ENCODE peak calls at places on chromosome 21, in five cellular contexts. R is OCI-LY7, X is Karpas-422, Q is hepatocyte, G is PC-3. P is an unnamed sample. For H3K9me3, the result is how much of the 10 kb centered on the place peaks cover.

GRCh38 chr21:35349378-35350080 is 300.4 kb upstream of the RUNX1 start:
- DNase-seq in R (no peak), X (no peak), Q (no peak), G (no peak), P (no peak)

GRCh38 chr21:17391811-17392340 is 121.0 kb upstream of the CXADR start:
- DNase-seq in R (no peak), X (no peak), Q (no peak), G (peak), P (no peak)

GRCh38 chr21:29299046-29299905 is 554 bp downstream of the BACH1 start:
- DNase-seq in R (peak), X (peak), Q (peak), G (peak), P (peak)

GRCh38 chr21:35204850-35205564 is 155.9 kb upstream of the RUNX1 start:
- DNase-seq in R (peak), X (peak), Q (peak), G (no peak), P (no peak)

GRCh38 chr21:37198989-37199924 is 67.9 kb downstream of the VPS26C start:
- DNase-seq in R (no peak), X (no peak), Q (no peak), G (peak), P (peak)

GRCh38 chr21:35996217-35996616 is 64.1 kb downstream of the SETD4 start:
- DNase-seq in R (no peak), X (no peak), Q (no peak), G (no peak), P (no peak)

GRCh38 chr21:23725576-23725975 is 1881.7 kb downstream of the MRPL39 start:
- DNase-seq in R (no peak), X (peak), Q (no peak), G (peak), P (no peak)

GRCh38 chr21:38314534-38314933 is 57.7 kb downstream of the KCNJ15 start:
- DNase-seq in R (no peak), X (no peak), Q (no peak), G (no peak), P (no peak)

GRCh38 chr21:31136891-31137290 is 98.6 kb upstream of the KRTAP19-8 start:
- DNase-seq in R (no peak), X (peak), Q (peak), G (no peak), P (no peak)

GRCh38 chr21:25639922-25640670 is 1.0 kb downstream of the JAM2 start:
- DNase-seq in R (peak), X (no peak), Q (peak), G (no peak), P (no peak)

GRCh38 chr21:28336299-28336698 is 656.4 kb downstream of the LTN1 start:
- DNase-seq in R (peak), X (peak), Q (peak), G (peak), P (peak)

GRCh38 chr21:14836950-14837349 is 227.8 kb downstream of the NRIP1 start:
- DNase-seq in R (no peak), X (no peak), Q (no peak), G (peak), P (no peak)

GRCh38 chr21:45555251-45555556 is 13.0 kb upstream of the SLC19A1 start:
- DNase-seq in R (no peak), X (peak), Q (no peak), G (no peak), P (no peak)

GRCh38 chr21:38308010-38308784 is 51.4 kb downstream of the KCNJ15 start:
- DNase-seq in R (no peak), X (no peak), Q (no peak), G (no peak), P (no peak)

GRCh38 chr21:37783016-37783415 is 133.2 kb downstream of the KCNJ6 start:
- DNase-seq in R (no peak), X (no peak), Q (no peak), G (no peak), P (no peak)

GRCh38 chr21:28754127-28754611 is 238.5 kb downstream of the LTN1 start:
- DNase-seq in R (no peak), X (no peak), Q (peak), G (no peak), P (no peak)

GRCh38 chr21:34669149-34669879 is 520 bp downstream of the CLIC6 start:
- DNase-seq in R (no peak), X (no peak), Q (peak), G (no peak), P (no peak)

DNA sequence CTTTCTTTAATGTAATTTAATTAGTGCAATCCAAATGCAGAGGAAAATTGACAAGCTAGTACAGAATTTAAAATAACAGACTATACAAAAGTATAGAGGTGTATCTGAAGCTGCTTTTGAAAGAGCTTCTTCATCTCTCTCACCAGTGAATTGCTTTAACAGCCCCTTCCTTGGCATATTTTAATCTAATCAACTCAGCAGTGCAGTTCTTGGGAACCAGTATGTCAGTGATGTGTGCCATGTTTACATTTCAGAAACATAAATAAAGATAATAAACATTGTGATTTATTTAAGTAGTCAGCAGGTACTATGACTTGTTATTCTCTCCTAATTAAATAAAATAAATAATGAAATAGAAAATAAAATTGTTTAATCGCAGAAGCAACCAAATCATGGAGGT is 1260.6 kb downstream of the NCAM2 start:
- DNase-seq in R (no peak), X (no peak), Q (no peak), G (no peak), P (no peak)
- H3K9me3 ChIP-seq in R (under half), X (under half), Q (under half), G (under half), P (under half)

DNA sequence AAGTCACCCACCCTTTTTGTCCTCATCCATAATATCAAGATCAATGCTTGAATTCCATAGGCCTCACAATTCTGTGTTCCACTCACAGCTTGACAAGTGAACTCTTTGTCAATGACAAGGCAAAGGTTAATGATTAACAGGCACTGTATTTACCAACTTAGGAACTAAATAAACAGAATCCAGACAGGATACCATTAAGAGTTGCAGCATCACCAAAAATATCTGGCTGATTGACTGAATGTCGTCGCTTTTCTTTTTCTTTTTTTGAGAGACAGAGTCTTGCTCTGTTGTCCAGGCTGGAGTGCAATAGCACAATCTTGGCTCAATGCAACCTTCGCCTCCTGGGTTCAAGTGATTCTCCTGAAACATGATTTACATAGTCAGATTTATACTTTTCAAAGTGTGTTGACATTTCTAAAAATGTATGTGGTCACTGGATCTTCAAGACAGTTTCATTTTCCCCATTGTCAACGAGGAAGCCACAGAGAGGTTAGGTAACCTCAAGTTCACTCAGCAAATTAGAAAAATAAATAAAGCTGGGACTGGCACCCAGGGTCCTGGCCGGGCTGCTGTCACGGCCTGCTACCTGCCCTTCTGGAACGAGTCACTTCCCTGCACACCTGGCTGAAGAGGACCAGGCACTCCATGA is 81.0 kb downstream of the PDE9A start:
- DNase-seq in R (no peak), X (no peak), Q (peak), G (peak), P (no peak)
- H3K4me2 ChIP-seq in R (no peak), X (no peak), Q (no peak), G (peak), P (no peak)

DNA sequence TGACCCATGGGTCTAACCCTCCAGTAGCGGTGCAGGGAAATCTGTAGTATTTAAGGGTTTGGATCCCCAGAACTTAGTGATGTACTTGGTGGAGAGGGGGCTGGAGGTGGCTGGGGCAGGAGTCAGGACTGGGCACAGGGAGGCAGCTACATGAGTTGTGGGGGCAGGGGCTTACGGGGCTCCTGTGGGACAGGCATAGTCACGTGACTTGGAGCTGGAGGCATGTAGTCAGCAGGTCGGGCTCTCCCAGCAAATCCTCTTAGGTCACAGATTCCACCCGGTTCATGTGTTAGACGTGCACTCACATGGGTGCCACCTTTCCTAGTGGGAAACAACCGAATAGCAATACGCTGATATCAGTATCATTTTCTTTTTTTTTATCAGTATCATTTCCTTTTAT is 112.1 kb downstream of the PCP4 start:
- DNase-seq in R (no peak), X (no peak), Q (no peak), G (no peak), P (no peak)
- H3K9me3 ChIP-seq in R (under half), X (under half), Q (under half), G (under half), P (under half)

DNA sequence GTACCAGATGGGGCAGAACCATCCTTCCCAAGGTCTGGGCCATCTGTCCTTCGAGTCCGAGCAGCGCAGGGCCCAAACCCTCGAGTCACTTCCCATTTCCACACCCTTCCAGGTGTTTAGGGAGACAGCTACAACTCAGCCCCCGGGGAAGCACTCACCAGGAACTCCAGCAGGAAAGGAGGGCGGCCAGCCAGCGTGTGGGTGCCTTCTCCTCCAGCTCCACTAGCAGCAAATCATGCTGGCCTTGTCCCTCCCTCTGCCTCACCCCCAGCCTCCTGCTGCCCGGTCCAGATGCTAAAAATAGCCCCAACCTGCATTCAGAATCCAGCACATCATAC is 56.1 kb downstream of the RIPK4 start:
- DNase-seq in R (no peak), X (no peak), Q (no peak), G (no peak), P (no peak)
- H3K4me2 ChIP-seq in R (no peak), X (no peak), Q (no peak), G (no peak), P (no peak)

GRCh38 chr21:40041446-40041845 is 174.2 kb downstream of the PCP4 start:
- DNase-seq in R (no peak), X (no peak), Q (no peak), G (no peak), P (no peak)

GRCh38 chr21:40047211-40047610 is 180.0 kb downstream of the PCP4 start:
- DNase-seq in R (no peak), X (no peak), Q (no peak), G (no peak), P (no peak)

GRCh38 chr21:40047993-40048730 is 180.9 kb downstream of the PCP4 start:
- DNase-seq in R (no peak), X (no peak), Q (no peak), G (no peak), P (peak)

GRCh38 chr21:40043866-40044265 is 176.6 kb downstream of the PCP4 start:
- DNase-seq in R (no peak), X (no peak), Q (no peak), G (no peak), P (no peak)

DNA sequence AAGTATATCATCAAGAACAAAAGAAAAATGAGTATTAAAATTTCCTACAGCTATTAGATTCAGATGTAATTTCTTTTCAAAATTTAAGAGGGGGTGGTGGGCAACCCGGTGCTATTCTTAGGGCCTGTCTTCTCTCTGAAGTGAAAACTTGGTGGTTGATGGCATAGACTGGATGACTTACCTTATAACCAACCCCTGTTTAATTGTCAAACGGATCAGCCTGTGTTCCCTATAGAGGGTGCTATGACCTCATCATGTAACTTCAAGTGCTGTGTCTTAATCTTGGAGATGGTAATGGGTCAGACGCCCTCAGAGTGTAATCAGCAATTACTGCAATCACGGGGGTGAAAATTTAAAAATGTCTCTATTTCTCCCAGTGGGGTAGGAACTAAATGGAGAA is 176.2 kb downstream of the PCP4 start:
- DNase-seq in R (no peak), X (no peak), Q (no peak), G (no peak), P (no peak)
- H3K9me3 ChIP-seq in R (under half), X (under half), Q (under half), G (under half), P (under half)

GRCh38 chr21:26804895-26805609 is 40.2 kb downstream of the ADAMTS1 start:
- DNase-seq in R (no peak), X (no peak), Q (no peak), G (no peak), P (no peak)
- H3K4me2 ChIP-seq in R (no peak), X (no peak), Q (no peak), G (no peak), P (no peak)

GRCh38 chr21:40208206-40208950 is 341.1 kb downstream of the PCP4 start:
- DNase-seq in R (no peak), X (no peak), Q (no peak), G (no peak), P (no peak)

GRCh38 chr21:40204956-40205355 is 337.7 kb downstream of the PCP4 start:
- DNase-seq in R (no peak), X (no peak), Q (peak), G (no peak), P (no peak)

GRCh38 chr21:40208960-40209359 is 341.7 kb downstream of the PCP4 start:
- DNase-seq in R (no peak), X (no peak), Q (no peak), G (no peak), P (no peak)

GRCh38 chr21:40215941-40216340 is 348.7 kb downstream of the PCP4 start:
- DNase-seq in R (no peak), X (no peak), Q (no peak), G (no peak), P (peak)

DNA sequence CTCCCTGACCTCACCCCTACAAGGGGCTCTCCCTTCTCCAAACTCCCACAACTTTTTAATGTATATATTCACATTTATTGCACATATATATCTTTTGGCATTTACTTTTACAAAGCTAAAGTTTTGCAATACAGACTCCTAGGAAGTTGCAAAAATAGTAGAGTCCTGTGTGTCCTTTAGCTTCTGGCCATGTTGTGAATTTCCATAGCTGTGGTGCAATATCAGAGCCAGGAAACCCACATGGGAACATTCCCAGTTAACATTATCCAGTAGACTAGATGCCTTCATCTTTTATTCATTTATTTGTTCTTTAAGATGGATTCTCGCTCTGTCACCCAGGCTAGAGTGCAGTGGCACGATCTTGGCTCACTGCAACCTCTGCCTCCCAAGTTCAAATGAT is 343.0 kb downstream of the PCP4 start:
- DNase-seq in R (no peak), X (no peak), Q (no peak), G (no peak), P (no peak)
- H3K9me3 ChIP-seq in R (under half), X (under half), Q (under half), G (under half), P (under half)

GRCh38 chr21:39377444-39378050 is 28.7 kb upstream of the HMGN1 start:
- DNase-seq in R (no peak), X (no peak), Q (no peak), G (peak), P (peak)
- H3K4me2 ChIP-seq in R (no peak), X (no peak), Q (no peak), G (peak), P (no peak)